ENCODE peak calls at places on chromosome 16, in ten cellular contexts. One of them, this sample, is unnamed.
A peak's percentile ranks its signal among the peaks of the same experiment; 100 is the strongest.

GRCh38 chr16:30377050-30377811 is 2.6 kb downstream of the MYL11 start:
- DNase-seq in amygdala: no peak
- DNase-seq in LHCN-M2: no peak
- DNase-seq in C1 segment of cervical spinal cord: peak; percentile 31
- DNase-seq in HL-60: peak; percentile 94
- DNase-seq in stimulated activated CD4-positive, alpha-beta T cell treated with anti-CD3 and anti-CD28 coated beads, Interleukin-15, amount 100 ng/mL, for 48 hours: no peak
- DNase-seq in T-helper 2 cell: no peak
- DNase-seq in midbrain: no peak
- DNase-seq in RWPE1: no peak
- DNase-seq in left cardiac atrium: no peak
- DNase-seq in this sample: no peak

GRCh38 chr16:15610369-15610871 is 32.5 kb downstream of the MARF1 start:
- DNase-seq in HL-60: no peak
- DNase-seq in LHCN-M2: peak; percentile 25
- DNase-seq in stimulated activated CD4-positive, alpha-beta T cell treated with anti-CD3 and anti-CD28 coated beads, Interleukin-15, amount 100 ng/mL, for 48 hours: no peak
- DNase-seq in midbrain: no peak
- DNase-seq in left cardiac atrium: no peak
- DNase-seq in C1 segment of cervical spinal cord: no peak
- DNase-seq in RWPE1: no peak
- DNase-seq in T-helper 2 cell: no peak
- DNase-seq in amygdala: no peak
- DNase-seq in this sample: no peak

GRCh38 chr16:53893731-53894435 is 189.9 kb downstream of the FTO start:
- DNase-seq in amygdala: no peak
- DNase-seq in left cardiac atrium: peak; percentile 26
- DNase-seq in RWPE1: peak; percentile 55
- DNase-seq in midbrain: no peak
- DNase-seq in T-helper 2 cell: no peak
- DNase-seq in C1 segment of cervical spinal cord: no peak
- DNase-seq in stimulated activated CD4-positive, alpha-beta T cell treated with anti-CD3 and anti-CD28 coated beads, Interleukin-15, amount 100 ng/mL, for 48 hours: no peak
- DNase-seq in LHCN-M2: peak; percentile 69
- DNase-seq in HL-60: no peak
- DNase-seq in this sample: peak; percentile 70

GRCh38 chr16:56910654-56911539 is 21.0 kb upstream of the HERPUD1 start:
- DNase-seq in left cardiac atrium: no peak
- DNase-seq in stimulated activated CD4-positive, alpha-beta T cell treated with anti-CD3 and anti-CD28 coated beads, Interleukin-15, amount 100 ng/mL, for 48 hours: no peak
- DNase-seq in RWPE1: no peak
- DNase-seq in T-helper 2 cell: no peak
- DNase-seq in LHCN-M2: peak; percentile 96
- DNase-seq in C1 segment of cervical spinal cord: no peak
- DNase-seq in amygdala: no peak
- DNase-seq in HL-60: peak; percentile 93
- DNase-seq in midbrain: no peak
- DNase-seq in this sample: no peak

GRCh38 chr16:11391576-11391975 is 46.3 kb downstream of the RMI2 start:
- DNase-seq in midbrain: no peak
- DNase-seq in left cardiac atrium: peak; percentile 10
- DNase-seq in amygdala: no peak
- DNase-seq in LHCN-M2: no peak
- DNase-seq in HL-60: no peak
- DNase-seq in C1 segment of cervical spinal cord: no peak
- DNase-seq in T-helper 2 cell: no peak
- DNase-seq in stimulated activated CD4-positive, alpha-beta T cell treated with anti-CD3 and anti-CD28 coated beads, Interleukin-15, amount 100 ng/mL, for 48 hours: no peak
- DNase-seq in RWPE1: no peak
- DNase-seq in this sample: no peak

GRCh38 chr16:89721644-89722391 is 481 bp downstream of the ZNF276 start:
- DNase-seq in RWPE1: no peak
- DNase-seq in LHCN-M2: peak; percentile 32
- DNase-seq in midbrain: no peak
- DNase-seq in HL-60: no peak
- DNase-seq in left cardiac atrium: peak; percentile 80
- DNase-seq in C1 segment of cervical spinal cord: no peak
- DNase-seq in amygdala: no peak
- DNase-seq in T-helper 2 cell: peak; percentile 73
- DNase-seq in stimulated activated CD4-positive, alpha-beta T cell treated with anti-CD3 and anti-CD28 coated beads, Interleukin-15, amount 100 ng/mL, for 48 hours: peak; percentile 68
- DNase-seq in this sample: peak; percentile 70

GRCh38 chr16:66444049-66444481 is 17.0 kb downstream of the BEAN1 start:
- DNase-seq in RWPE1: no peak
- DNase-seq in midbrain: no peak
- DNase-seq in stimulated activated CD4-positive, alpha-beta T cell treated with anti-CD3 and anti-CD28 coated beads, Interleukin-15, amount 100 ng/mL, for 48 hours: no peak
- DNase-seq in HL-60: no peak
- DNase-seq in T-helper 2 cell: no peak
- DNase-seq in left cardiac atrium: no peak
- DNase-seq in LHCN-M2: no peak
- DNase-seq in C1 segment of cervical spinal cord: no peak
- DNase-seq in amygdala: no peak
- DNase-seq in this sample: no peak

GRCh38 chr16:24504467-24505345 is 34.7 kb upstream of the RBBP6 start:
- DNase-seq in left cardiac atrium: peak; percentile 41
- DNase-seq in C1 segment of cervical spinal cord: no peak
- DNase-seq in LHCN-M2: peak; percentile 56
- DNase-seq in stimulated activated CD4-positive, alpha-beta T cell treated with anti-CD3 and anti-CD28 coated beads, Interleukin-15, amount 100 ng/mL, for 48 hours: peak; percentile 50
- DNase-seq in midbrain: peak; percentile 74
- DNase-seq in amygdala: peak; percentile 41
- DNase-seq in HL-60: peak; percentile 16
- DNase-seq in RWPE1: peak; percentile 59
- DNase-seq in T-helper 2 cell: peak; percentile 18
- DNase-seq in this sample: peak; percentile 67

GRCh38 chr16:72110662-72111615 is 17.3 kb downstream of the DHX38 start:
- DNase-seq in HL-60: no peak
- DNase-seq in LHCN-M2: no peak
- DNase-seq in midbrain: no peak
- DNase-seq in stimulated activated CD4-positive, alpha-beta T cell treated with anti-CD3 and anti-CD28 coated beads, Interleukin-15, amount 100 ng/mL, for 48 hours: no peak
- DNase-seq in RWPE1: no peak
- DNase-seq in amygdala: no peak
- DNase-seq in C1 segment of cervical spinal cord: no peak
- DNase-seq in left cardiac atrium: no peak
- DNase-seq in T-helper 2 cell: no peak
- DNase-seq in this sample: no peak

GRCh38 chr16:29808219-29808900 is 2.0 kb downstream of the MAZ start:
- DNase-seq in midbrain: no peak
- DNase-seq in amygdala: no peak
- DNase-seq in LHCN-M2: no peak
- DNase-seq in RWPE1: no peak
- DNase-seq in HL-60: peak; percentile 63
- DNase-seq in stimulated activated CD4-positive, alpha-beta T cell treated with anti-CD3 and anti-CD28 coated beads, Interleukin-15, amount 100 ng/mL, for 48 hours: no peak
- DNase-seq in C1 segment of cervical spinal cord: no peak
- DNase-seq in left cardiac atrium: no peak
- DNase-seq in T-helper 2 cell: no peak
- DNase-seq in this sample: no peak

GRCh38 chr16:67025151-67025550 is 3.8 kb upstream of the CBFB start:
- DNase-seq in C1 segment of cervical spinal cord: no peak
- DNase-seq in stimulated activated CD4-positive, alpha-beta T cell treated with anti-CD3 and anti-CD28 coated beads, Interleukin-15, amount 100 ng/mL, for 48 hours: no peak
- DNase-seq in RWPE1: no peak
- DNase-seq in LHCN-M2: no peak
- DNase-seq in left cardiac atrium: no peak
- DNase-seq in T-helper 2 cell: no peak
- DNase-seq in HL-60: no peak
- DNase-seq in amygdala: no peak
- DNase-seq in midbrain: no peak
- DNase-seq in this sample: no peak

GRCh38 chr16:63230383-63230782 is 1194.1 kb upstream of the CDH8 start:
- DNase-seq in midbrain: no peak
- DNase-seq in stimulated activated CD4-positive, alpha-beta T cell treated with anti-CD3 and anti-CD28 coated beads, Interleukin-15, amount 100 ng/mL, for 48 hours: no peak
- DNase-seq in amygdala: no peak
- DNase-seq in LHCN-M2: no peak
- DNase-seq in RWPE1: no peak
- DNase-seq in C1 segment of cervical spinal cord: no peak
- DNase-seq in T-helper 2 cell: no peak
- DNase-seq in HL-60: no peak
- DNase-seq in left cardiac atrium: no peak
- DNase-seq in this sample: no peak

GRCh38 chr16:1678500-1679098 is 520 bp downstream of the JPT2 start:
- DNase-seq in stimulated activated CD4-positive, alpha-beta T cell treated with anti-CD3 and anti-CD28 coated beads, Interleukin-15, amount 100 ng/mL, for 48 hours: peak; percentile 27
- DNase-seq in amygdala: no peak
- DNase-seq in HL-60: peak; percentile 38
- DNase-seq in left cardiac atrium: peak; percentile 44
- DNase-seq in RWPE1: peak; percentile 30
- DNase-seq in C1 segment of cervical spinal cord: no peak
- DNase-seq in LHCN-M2: peak; percentile 34
- DNase-seq in midbrain: no peak
- DNase-seq in T-helper 2 cell: peak; percentile 33
- DNase-seq in this sample: peak; percentile 36

GRCh38 chr16:77599793-77600415 is 122.4 kb upstream of the NUDT7 start:
- DNase-seq in midbrain: peak; percentile 12
- DNase-seq in HL-60: no peak
- DNase-seq in stimulated activated CD4-positive, alpha-beta T cell treated with anti-CD3 and anti-CD28 coated beads, Interleukin-15, amount 100 ng/mL, for 48 hours: peak; percentile 14
- DNase-seq in T-helper 2 cell: no peak
- DNase-seq in RWPE1: peak; percentile 17
- DNase-seq in amygdala: peak; percentile 2
- DNase-seq in LHCN-M2: no peak
- DNase-seq in left cardiac atrium: no peak
- DNase-seq in C1 segment of cervical spinal cord: no peak
- DNase-seq in this sample: peak; percentile 77

GRCh38 chr16:46859719-46860152 is 24.4 kb upstream of the GPT2 start:
- DNase-seq in stimulated activated CD4-positive, alpha-beta T cell treated with anti-CD3 and anti-CD28 coated beads, Interleukin-15, amount 100 ng/mL, for 48 hours: peak; percentile 46
- DNase-seq in T-helper 2 cell: no peak
- DNase-seq in amygdala: no peak
- DNase-seq in LHCN-M2: peak; percentile 92
- DNase-seq in C1 segment of cervical spinal cord: no peak
- DNase-seq in midbrain: no peak
- DNase-seq in HL-60: no peak
- DNase-seq in left cardiac atrium: no peak
- DNase-seq in RWPE1: peak; percentile 95
- DNase-seq in this sample: peak; percentile 73

GRCh38 chr16:19166500-19166899 is 1.5 kb upstream of the SYT17 start:
- DNase-seq in RWPE1: no peak
- DNase-seq in C1 segment of cervical spinal cord: no peak
- DNase-seq in HL-60: no peak
- DNase-seq in amygdala: no peak
- DNase-seq in LHCN-M2: no peak
- DNase-seq in midbrain: no peak
- DNase-seq in left cardiac atrium: no peak
- DNase-seq in T-helper 2 cell: no peak
- DNase-seq in stimulated activated CD4-positive, alpha-beta T cell treated with anti-CD3 and anti-CD28 coated beads, Interleukin-15, amount 100 ng/mL, for 48 hours: no peak
- DNase-seq in this sample: no peak

GRCh38 chr16:82368041-82368440 is 198.0 kb upstream of the MPHOSPH6 start:
- DNase-seq in left cardiac atrium: peak; percentile 64
- DNase-seq in HL-60: no peak
- DNase-seq in C1 segment of cervical spinal cord: no peak
- DNase-seq in LHCN-M2: peak; percentile 23
- DNase-seq in RWPE1: peak; percentile 12
- DNase-seq in T-helper 2 cell: no peak
- DNase-seq in midbrain: peak; percentile 32
- DNase-seq in amygdala: peak; percentile 61
- DNase-seq in stimulated activated CD4-positive, alpha-beta T cell treated with anti-CD3 and anti-CD28 coated beads, Interleukin-15, amount 100 ng/mL, for 48 hours: no peak
- DNase-seq in this sample: peak; percentile 36

GRCh38 chr16:24117680-24118079 is 138.5 kb upstream of the CACNG3 start:
- DNase-seq in C1 segment of cervical spinal cord: no peak
- DNase-seq in LHCN-M2: no peak
- DNase-seq in amygdala: no peak
- DNase-seq in T-helper 2 cell: no peak
- DNase-seq in HL-60: no peak
- DNase-seq in midbrain: no peak
- DNase-seq in RWPE1: no peak
- DNase-seq in stimulated activated CD4-positive, alpha-beta T cell treated with anti-CD3 and anti-CD28 coated beads, Interleukin-15, amount 100 ng/mL, for 48 hours: no peak
- DNase-seq in left cardiac atrium: no peak
- DNase-seq in this sample: no peak

GRCh38 chr16:21654881-21655280 is 2.5 kb upstream of the IGSF6 start:
- DNase-seq in midbrain: no peak
- DNase-seq in C1 segment of cervical spinal cord: no peak
- DNase-seq in RWPE1: no peak
- DNase-seq in left cardiac atrium: no peak
- DNase-seq in HL-60: no peak
- DNase-seq in T-helper 2 cell: no peak
- DNase-seq in LHCN-M2: no peak
- DNase-seq in amygdala: no peak
- DNase-seq in stimulated activated CD4-positive, alpha-beta T cell treated with anti-CD3 and anti-CD28 coated beads, Interleukin-15, amount 100 ng/mL, for 48 hours: no peak
- DNase-seq in this sample: no peak

GRCh38 chr16:4902038-4902437 is 34.9 kb downstream of the PPL start:
- DNase-seq in RWPE1: no peak
- DNase-seq in left cardiac atrium: no peak
- DNase-seq in LHCN-M2: no peak
- DNase-seq in amygdala: no peak
- DNase-seq in HL-60: no peak
- DNase-seq in midbrain: no peak
- DNase-seq in stimulated activated CD4-positive, alpha-beta T cell treated with anti-CD3 and anti-CD28 coated beads, Interleukin-15, amount 100 ng/mL, for 48 hours: no peak
- DNase-seq in C1 segment of cervical spinal cord: no peak
- DNase-seq in T-helper 2 cell: no peak
- DNase-seq in this sample: no peak

GRCh38 chr16:88004391-88004790 is 53.2 kb downstream of the BANP start:
- DNase-seq in HL-60: no peak
- DNase-seq in stimulated activated CD4-positive, alpha-beta T cell treated with anti-CD3 and anti-CD28 coated beads, Interleukin-15, amount 100 ng/mL, for 48 hours: no peak
- DNase-seq in RWPE1: no peak
- DNase-seq in amygdala: no peak
- DNase-seq in left cardiac atrium: no peak
- DNase-seq in T-helper 2 cell: no peak
- DNase-seq in LHCN-M2: peak; percentile 22
- DNase-seq in C1 segment of cervical spinal cord: no peak
- DNase-seq in midbrain: no peak
- DNase-seq in this sample: no peak

GRCh38 chr16:88535181-88535856 is 34.9 kb upstream of the ZC3H18 start:
- DNase-seq in T-helper 2 cell: no peak
- DNase-seq in HL-60: no peak
- DNase-seq in LHCN-M2: no peak
- DNase-seq in midbrain: no peak
- DNase-seq in amygdala: no peak
- DNase-seq in stimulated activated CD4-positive, alpha-beta T cell treated with anti-CD3 and anti-CD28 coated beads, Interleukin-15, amount 100 ng/mL, for 48 hours: no peak
- DNase-seq in left cardiac atrium: no peak
- DNase-seq in C1 segment of cervical spinal cord: no peak
- DNase-seq in RWPE1: no peak
- DNase-seq in this sample: no peak

GRCh38 chr16:57118461-57119084 is 26.2 kb downstream of the CPNE2 start:
- DNase-seq in HL-60: no peak
- DNase-seq in RWPE1: no peak
- DNase-seq in left cardiac atrium: no peak
- DNase-seq in T-helper 2 cell: no peak
- DNase-seq in amygdala: no peak
- DNase-seq in C1 segment of cervical spinal cord: no peak
- DNase-seq in stimulated activated CD4-positive, alpha-beta T cell treated with anti-CD3 and anti-CD28 coated beads, Interleukin-15, amount 100 ng/mL, for 48 hours: no peak
- DNase-seq in midbrain: no peak
- DNase-seq in LHCN-M2: no peak
- DNase-seq in this sample: no peak

GRCh38 chr16:58366247-58367031 is 25.8 kb upstream of the GINS3 start:
- DNase-seq in RWPE1: peak; percentile 59
- DNase-seq in LHCN-M2: peak; percentile 67
- DNase-seq in T-helper 2 cell: no peak
- DNase-seq in amygdala: no peak
- DNase-seq in left cardiac atrium: no peak
- DNase-seq in midbrain: no peak
- DNase-seq in stimulated activated CD4-positive, alpha-beta T cell treated with anti-CD3 and anti-CD28 coated beads, Interleukin-15, amount 100 ng/mL, for 48 hours: no peak
- DNase-seq in HL-60: no peak
- DNase-seq in C1 segment of cervical spinal cord: no peak
- DNase-seq in this sample: peak; percentile 70

GRCh38 chr16:51166116-51166515 is 15.0 kb upstream of the SALL1 start:
- DNase-seq in midbrain: no peak
- DNase-seq in T-helper 2 cell: no peak
- DNase-seq in C1 segment of cervical spinal cord: no peak
- DNase-seq in RWPE1: no peak
- DNase-seq in stimulated activated CD4-positive, alpha-beta T cell treated with anti-CD3 and anti-CD28 coated beads, Interleukin-15, amount 100 ng/mL, for 48 hours: no peak
- DNase-seq in amygdala: no peak
- DNase-seq in left cardiac atrium: no peak
- DNase-seq in HL-60: no peak
- DNase-seq in LHCN-M2: no peak
- DNase-seq in this sample: no peak

GRCh38 chr16:70635356-70636016 is 10.9 kb upstream of the IL34 start:
- DNase-seq in HL-60: no peak
- DNase-seq in RWPE1: peak; percentile 61
- DNase-seq in C1 segment of cervical spinal cord: no peak
- DNase-seq in midbrain: no peak
- DNase-seq in LHCN-M2: peak; percentile 78
- DNase-seq in stimulated activated CD4-positive, alpha-beta T cell treated with anti-CD3 and anti-CD28 coated beads, Interleukin-15, amount 100 ng/mL, for 48 hours: no peak
- DNase-seq in amygdala: no peak
- DNase-seq in left cardiac atrium: peak; percentile 37
- DNase-seq in T-helper 2 cell: no peak
- DNase-seq in this sample: peak; percentile 91

GRCh38 chr16:87794485-87795078 is 28.8 kb upstream of the KLHDC4 start:
- DNase-seq in stimulated activated CD4-positive, alpha-beta T cell treated with anti-CD3 and anti-CD28 coated beads, Interleukin-15, amount 100 ng/mL, for 48 hours: no peak
- DNase-seq in midbrain: no peak
- DNase-seq in T-helper 2 cell: no peak
- DNase-seq in LHCN-M2: no peak
- DNase-seq in RWPE1: no peak
- DNase-seq in left cardiac atrium: no peak
- DNase-seq in amygdala: no peak
- DNase-seq in C1 segment of cervical spinal cord: no peak
- DNase-seq in HL-60: no peak
- DNase-seq in this sample: no peak

GRCh38 chr16:55370762-55371482 is 46.9 kb downstream of the IRX6 start:
- DNase-seq in LHCN-M2: no peak
- DNase-seq in T-helper 2 cell: no peak
- DNase-seq in RWPE1: peak; percentile 64
- DNase-seq in left cardiac atrium: peak; percentile 71
- DNase-seq in midbrain: peak; percentile 68
- DNase-seq in HL-60: no peak
- DNase-seq in amygdala: peak; percentile 75
- DNase-seq in C1 segment of cervical spinal cord: peak; percentile 12
- DNase-seq in stimulated activated CD4-positive, alpha-beta T cell treated with anti-CD3 and anti-CD28 coated beads, Interleukin-15, amount 100 ng/mL, for 48 hours: peak; percentile 5
- DNase-seq in this sample: no peak